ENCODE peak calls at places on chromosomes 16 and 17, in six cellular contexts. U, A, C, X, Z and P are unnamed samples.
A peak's percentile ranks its signal among the peaks of the same experiment; 100 is the strongest.

GRCh38 chr16:78210305-78210704 is 110.9 kb downstream of the WWOX start:
- DNase-seq in U (no peak), A (no peak), C (no peak), X (no peak), Z (peak; percentile 6), P (peak; percentile 12)

GRCh38 chr16:23691483-23692189 is 12.9 kb downstream of the PLK1 start:
- DNase-seq in U (no peak), A (no peak), C (no peak), X (no peak), Z (no peak), P (peak; percentile 17)

GRCh38 chr16:10981697-10982216 is 37.4 kb downstream of the CLEC16A start:
- DNase-seq in U (peak; percentile 69), A (no peak), C (no peak), X (no peak), Z (no peak), P (no peak)

GRCh38 chr17:62792122-62792800 is 15.9 kb downstream of the MARCHF10 start:
- DNase-seq in U (peak; percentile 2), A (no peak), C (no peak), X (no peak), Z (peak; percentile 90), P (peak; percentile 97)

GRCh38 chr17:66542183-66542966 is 240.0 kb downstream of the PRKCA start:
- DNase-seq in U (no peak), A (no peak), C (no peak), X (no peak), Z (peak; percentile 70), P (peak; percentile 76)

GRCh38 chr17:18225562-18226283 is at the start of gene LLGL1:
- DNase-seq in U (no peak), A (no peak), C (no peak), X (no peak), Z (no peak), P (peak; percentile 7)

GRCh38 chr16:16167927-16168326 is 55.4 kb downstream of the ABCC6 start:
- DNase-seq in U (no peak), A (no peak), C (no peak), X (no peak), Z (no peak), P (no peak)

GRCh38 chr17:50955160-50955559 is 89.0 kb upstream of the TOB1 start:
- DNase-seq in U (no peak), A (no peak), C (no peak), X (no peak), Z (no peak), P (no peak)

GRCh38 chr17:78839173-78839761 is 1.3 kb downstream of the USP36 start:
- DNase-seq in U (no peak), A (no peak), C (no peak), X (no peak), Z (no peak), P (peak; percentile 40)

GRCh38 chr17:4635823-4636375 is 5.6 kb downstream of the ALOX15 start:
- DNase-seq in U (no peak), A (no peak), C (no peak), X (peak; percentile 45), Z (no peak), P (no peak)

GRCh38 chr16:68013440-68013839 is 2.3 kb downstream of the DPEP2NB start:
- DNase-seq in U (no peak), A (no peak), C (no peak), X (no peak), Z (no peak), P (no peak)

GRCh38 chr17:31610301-31610910 is 218.9 kb downstream of the RAB11FIP4 start:
- DNase-seq in U (no peak), A (no peak), C (no peak), X (no peak), Z (no peak), P (no peak)

GRCh38 chr17:79107499-79108231 is 33.0 kb downstream of the ENGASE start:
- DNase-seq in U (no peak), A (no peak), C (no peak), X (no peak), Z (no peak), P (no peak)

GRCh38 chr16:2074071-2074470 is 26.3 kb downstream of the TSC2 start:
- DNase-seq in U (no peak), A (no peak), C (no peak), X (no peak), Z (no peak), P (no peak)

GRCh38 chr16:49471038-49471727 is 97.6 kb downstream of the C16orf78 start:
- DNase-seq in U (no peak), A (no peak), C (no peak), X (no peak), Z (no peak), P (no peak)

GRCh38 chr16:24493859-24494258 is 45.5 kb upstream of the RBBP6 start:
- DNase-seq in U (no peak), A (no peak), C (no peak), X (no peak), Z (no peak), P (no peak)

GRCh38 chr17:21370430-21370829 is 5.7 kb upstream of the KCNJ12 start:
- DNase-seq in U (peak; percentile 28), A (no peak), C (no peak), X (peak; percentile 92), Z (no peak), P (no peak)

GRCh38 chr17:31877341-31877740 is 18.3 kb upstream of the COPRS start:
- DNase-seq in U (no peak), A (no peak), C (no peak), X (no peak), Z (no peak), P (peak; percentile 43)

GRCh38 chr16:83715217-83715920 is 92.4 kb upstream of the HSBP1 start:
- DNase-seq in U (peak; percentile 25), A (no peak), C (no peak), X (no peak), Z (no peak), P (peak; percentile 38)

GRCh38 chr17:66468241-66469087 is 166.1 kb downstream of the PRKCA start:
- DNase-seq in U (no peak), A (no peak), C (peak; percentile 4), X (no peak), Z (no peak), P (no peak)

GRCh38 chr17:21289902-21290571 is 5.5 kb downstream of the MAP2K3 start:
- DNase-seq in U (no peak), A (no peak), C (peak; percentile 87), X (peak; percentile 92), Z (no peak), P (no peak)

GRCh38 chr17:30378191-30378796 is 433 bp upstream of the CPD start:
- DNase-seq in U (no peak), A (peak; percentile 21), C (no peak), X (no peak), Z (no peak), P (no peak)

GRCh38 chr17:66964930-66965800 is 658 bp downstream of the CACNG4 start:
- DNase-seq in U (peak; percentile 86), A (no peak), C (no peak), X (no peak), Z (no peak), P (no peak)

GRCh38 chr17:728911-729310 is 3.5 kb upstream of the TLCD3A start:
- DNase-seq in U (no peak), A (no peak), C (no peak), X (no peak), Z (no peak), P (no peak)

GRCh38 chr17:737561-738113 is 5.2 kb downstream of the TLCD3A start:
- DNase-seq in U (no peak), A (no peak), C (no peak), X (no peak), Z (no peak), P (no peak)

GRCh38 chr17:731943-732787 is at the start of gene TLCD3A:
- DNase-seq in U (peak; percentile 73), A (no peak), C (peak; percentile 40), X (peak; percentile 81), Z (no peak), P (peak; percentile 50)

GRCh38 chr17:732788-733720 is 658 bp downstream of the TLCD3A start:
- DNase-seq in U (peak; percentile 25), A (no peak), C (no peak), X (peak; percentile 39), Z (no peak), P (peak; percentile 37)

GRCh38 chr17:733743-734142 is 1.3 kb downstream of the TLCD3A start:
- DNase-seq in U (no peak), A (no peak), C (no peak), X (no peak), Z (no peak), P (no peak)
- H3K4me3 ChIP-seq in U (peak overlapping the region; percentile 73), A (no peak overlapping the region), C (no peak overlapping the region), X (no peak overlapping the region), Z (peak overlapping the region; percentile 73), P (peak overlapping the region; percentile 59)

DNA sequence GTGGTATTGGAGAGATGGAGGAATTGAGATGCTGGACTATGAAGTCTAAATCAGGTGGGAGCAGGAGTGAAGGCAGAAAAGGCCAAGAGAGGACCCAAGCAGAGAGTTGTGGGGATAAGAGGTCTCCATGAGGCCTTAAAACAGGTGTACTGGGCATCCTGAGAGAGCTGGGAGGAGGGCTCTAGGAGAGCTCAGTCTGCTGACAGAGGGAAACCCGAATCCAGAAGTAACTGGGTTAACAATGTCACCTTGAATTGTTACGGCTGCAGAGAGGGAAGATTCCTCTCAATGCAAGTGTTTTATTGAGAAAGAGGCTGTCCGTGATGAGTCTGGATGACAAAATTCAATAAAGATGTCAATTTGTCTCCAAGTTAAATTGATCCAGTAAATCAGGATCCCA is 8.4 kb downstream of the DHRS7C start:
- DNase-seq in U (no peak), A (no peak), C (no peak), X (no peak), Z (no peak), P (no peak)
- TF ChIP-seq CTCF in U (no peak), A (no peak), C (no peak), X (no peak), Z (no peak), P (no peak)

GRCh38 chr16:383326-384020 is 1.7 kb upstream of the PGAP6 start:
- DNase-seq in U (no peak), A (no peak), C (no peak), X (peak; percentile 27), Z (no peak), P (no peak)
- H3K4me3 ChIP-seq in U (peak overlapping the region; percentile 72), A (peak overlapping the region; percentile 74), C (peak overlapping the region; percentile 96), X (peak overlapping the region; percentile 95), Z (peak overlapping the region; percentile 65), P (no peak overlapping the region)

DNA sequence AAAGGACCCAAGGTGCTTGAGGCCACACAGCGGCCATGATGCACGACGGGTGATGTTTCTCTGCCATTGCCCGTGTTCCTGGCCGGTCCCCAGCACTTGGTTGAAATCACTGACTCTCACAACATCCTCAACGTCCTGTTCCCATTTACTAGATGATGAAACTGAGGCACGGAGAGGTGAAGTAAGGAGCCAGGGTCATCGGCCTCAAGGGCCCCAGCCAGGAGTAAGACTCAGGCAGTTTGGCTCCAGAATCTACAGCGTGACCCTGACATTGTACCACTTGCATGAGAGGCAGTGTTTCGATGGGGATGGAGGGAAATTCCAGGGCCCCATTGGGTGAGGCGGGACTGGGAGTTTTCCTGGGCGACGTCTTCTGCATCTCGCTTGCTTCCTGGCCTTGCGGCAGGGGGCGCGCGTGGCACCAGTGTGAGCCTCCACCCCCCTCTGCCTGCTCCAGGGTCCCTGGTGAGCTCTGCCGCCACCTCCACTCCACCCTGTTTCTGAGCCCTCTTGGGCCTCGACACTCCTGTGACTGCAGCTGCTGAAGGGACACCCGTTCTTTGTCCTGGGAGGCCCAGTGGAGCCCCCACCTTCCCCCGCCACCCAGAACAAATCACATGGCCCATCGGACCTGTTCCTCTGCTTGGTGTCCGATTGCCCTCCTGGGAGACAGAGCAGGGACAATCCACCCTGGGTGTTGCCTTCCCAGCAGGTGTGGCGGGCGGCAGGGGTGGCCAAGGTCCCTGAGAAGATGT is 133.0 kb upstream of the GSE1 start:
- DNase-seq in U (peak; percentile 62), A (no peak), C (no peak), X (no peak), Z (no peak), P (no peak)
- TF ChIP-seq CTCF in U (peak; percentile 30), A (no peak), C (no peak), X (peak; percentile 14), Z (peak; percentile 35), P (peak; percentile 44)